ENCODE peak calls at places on chromosomes 13 and 19, in eight cellular contexts. One of them, this sample, is unnamed.

GRCh38 chr13:24854311-24854710 is 90.3 kb downstream of the RNF17 start:
- DNase-seq in type B pancreatic cell: no peak
- DNase-seq in NAMALWA: no peak
- DNase-seq in NCI-H69: no peak
- DNase-seq in stimulated activated CD8-positive, alpha-beta memory T cell treated with anti-CD3 and anti-CD28 coated beads, Interleukin-7, amount 100 ng/mL, for 1 hour: no peak
- DNase-seq in NCI-H82: no peak
- DNase-seq in NCI-H2029 treated with DMSO at 0.1 percent for 48 hours: no peak
- DNase-seq in nucleus accumbens: no peak
- DNase-seq in this sample: no peak

GRCh38 chr19:13115936-13116281 is 631 bp downstream of the TRMT1 start:
- DNase-seq in NCI-H82: no peak
- DNase-seq in NAMALWA: no peak
- DNase-seq in NCI-H69: peak
- DNase-seq in type B pancreatic cell: no peak
- DNase-seq in nucleus accumbens: no peak
- DNase-seq in stimulated activated CD8-positive, alpha-beta memory T cell treated with anti-CD3 and anti-CD28 coated beads, Interleukin-7, amount 100 ng/mL, for 1 hour: no peak
- DNase-seq in NCI-H2029 treated with DMSO at 0.1 percent for 48 hours: no peak
- DNase-seq in this sample: no peak

GRCh38 chr19:55646889-55647731 is 902 bp upstream of the CCDC106 start:
- DNase-seq in NAMALWA: peak
- DNase-seq in nucleus accumbens: no peak
- DNase-seq in NCI-H69: peak
- DNase-seq in stimulated activated CD8-positive, alpha-beta memory T cell treated with anti-CD3 and anti-CD28 coated beads, Interleukin-7, amount 100 ng/mL, for 1 hour: no peak
- DNase-seq in type B pancreatic cell: no peak
- DNase-seq in NCI-H2029 treated with DMSO at 0.1 percent for 48 hours: no peak
- DNase-seq in NCI-H82: peak
- DNase-seq in this sample: no peak

GRCh38 chr13:74452176-74452575 is 318.0 kb upstream of the KLF12 start:
- DNase-seq in type B pancreatic cell: no peak
- DNase-seq in nucleus accumbens: no peak
- DNase-seq in NCI-H69: no peak
- DNase-seq in NAMALWA: no peak
- DNase-seq in NCI-H82: no peak
- DNase-seq in stimulated activated CD8-positive, alpha-beta memory T cell treated with anti-CD3 and anti-CD28 coated beads, Interleukin-7, amount 100 ng/mL, for 1 hour: no peak
- DNase-seq in NCI-H2029 treated with DMSO at 0.1 percent for 48 hours: no peak
- DNase-seq in this sample: no peak

GRCh38 chr13:40478775-40479174 is 187.7 kb downstream of the FOXO1 start:
- DNase-seq in NCI-H82: no peak
- DNase-seq in NCI-H2029 treated with DMSO at 0.1 percent for 48 hours: no peak
- DNase-seq in nucleus accumbens: no peak
- DNase-seq in NCI-H69: no peak
- DNase-seq in NAMALWA: no peak
- DNase-seq in type B pancreatic cell: no peak
- DNase-seq in stimulated activated CD8-positive, alpha-beta memory T cell treated with anti-CD3 and anti-CD28 coated beads, Interleukin-7, amount 100 ng/mL, for 1 hour: no peak
- DNase-seq in this sample: no peak

GRCh38 chr19:6667114-6667627 is 2.8 kb downstream of the TNFSF14 start:
- DNase-seq in NCI-H69: no peak
- DNase-seq in NCI-H2029 treated with DMSO at 0.1 percent for 48 hours: no peak
- DNase-seq in NCI-H82: no peak
- DNase-seq in nucleus accumbens: no peak
- DNase-seq in NAMALWA: no peak
- DNase-seq in type B pancreatic cell: no peak
- DNase-seq in stimulated activated CD8-positive, alpha-beta memory T cell treated with anti-CD3 and anti-CD28 coated beads, Interleukin-7, amount 100 ng/mL, for 1 hour: no peak
- DNase-seq in this sample: no peak

GRCh38 chr13:67228031-67228430 is 2.1 kb downstream of the PCDH9 start:
- DNase-seq in NAMALWA: no peak
- DNase-seq in NCI-H69: peak
- DNase-seq in NCI-H82: no peak
- DNase-seq in type B pancreatic cell: no peak
- DNase-seq in stimulated activated CD8-positive, alpha-beta memory T cell treated with anti-CD3 and anti-CD28 coated beads, Interleukin-7, amount 100 ng/mL, for 1 hour: no peak
- DNase-seq in NCI-H2029 treated with DMSO at 0.1 percent for 48 hours: no peak
- DNase-seq in nucleus accumbens: no peak
- DNase-seq in this sample: no peak

GRCh38 chr13:25881946-25882574 is 169.8 kb downstream of the SHISA2 start:
- DNase-seq in stimulated activated CD8-positive, alpha-beta memory T cell treated with anti-CD3 and anti-CD28 coated beads, Interleukin-7, amount 100 ng/mL, for 1 hour: no peak
- DNase-seq in NCI-H69: peak
- DNase-seq in NCI-H2029 treated with DMSO at 0.1 percent for 48 hours: no peak
- DNase-seq in nucleus accumbens: no peak
- DNase-seq in NAMALWA: no peak
- DNase-seq in NCI-H82: peak
- DNase-seq in type B pancreatic cell: no peak
- DNase-seq in this sample: no peak

GRCh38 chr19:9673912-9674668 is 810 bp downstream of the ZNF562 start:
- DNase-seq in NAMALWA: peak
- DNase-seq in NCI-H2029 treated with DMSO at 0.1 percent for 48 hours: no peak
- DNase-seq in stimulated activated CD8-positive, alpha-beta memory T cell treated with anti-CD3 and anti-CD28 coated beads, Interleukin-7, amount 100 ng/mL, for 1 hour: no peak
- DNase-seq in type B pancreatic cell: no peak
- DNase-seq in NCI-H82: no peak
- DNase-seq in nucleus accumbens: no peak
- DNase-seq in NCI-H69: peak
- DNase-seq in this sample: no peak

GRCh38 chr13:47000166-47000565 is 103.3 kb upstream of the HTR2A start:
- DNase-seq in NCI-H2029 treated with DMSO at 0.1 percent for 48 hours: no peak
- DNase-seq in type B pancreatic cell: no peak
- DNase-seq in stimulated activated CD8-positive, alpha-beta memory T cell treated with anti-CD3 and anti-CD28 coated beads, Interleukin-7, amount 100 ng/mL, for 1 hour: no peak
- DNase-seq in NAMALWA: no peak
- DNase-seq in NCI-H69: no peak
- DNase-seq in nucleus accumbens: no peak
- DNase-seq in NCI-H82: peak
- DNase-seq in this sample: no peak

GRCh38 chr13:20195846-20196245 is 3.1 kb upstream of the GJB2 start:
- DNase-seq in NCI-H2029 treated with DMSO at 0.1 percent for 48 hours: no peak
- DNase-seq in type B pancreatic cell: no peak
- DNase-seq in stimulated activated CD8-positive, alpha-beta memory T cell treated with anti-CD3 and anti-CD28 coated beads, Interleukin-7, amount 100 ng/mL, for 1 hour: no peak
- DNase-seq in nucleus accumbens: no peak
- DNase-seq in NAMALWA: no peak
- DNase-seq in NCI-H69: no peak
- DNase-seq in NCI-H82: no peak
- DNase-seq in this sample: peak

GRCh38 chr19:47351545-47351944 is 2.4 kb downstream of the DHX34 start:
- DNase-seq in nucleus accumbens: peak
- DNase-seq in NCI-H82: peak
- DNase-seq in NCI-H2029 treated with DMSO at 0.1 percent for 48 hours: no peak
- DNase-seq in type B pancreatic cell: no peak
- DNase-seq in NAMALWA: peak
- DNase-seq in NCI-H69: peak
- DNase-seq in stimulated activated CD8-positive, alpha-beta memory T cell treated with anti-CD3 and anti-CD28 coated beads, Interleukin-7, amount 100 ng/mL, for 1 hour: no peak
- DNase-seq in this sample: no peak

GRCh38 chr19:37999309-38000213 is 92.6 kb downstream of the SIPA1L3 start:
- DNase-seq in type B pancreatic cell: no peak
- DNase-seq in stimulated activated CD8-positive, alpha-beta memory T cell treated with anti-CD3 and anti-CD28 coated beads, Interleukin-7, amount 100 ng/mL, for 1 hour: no peak
- DNase-seq in NCI-H69: no peak
- DNase-seq in NCI-H82: no peak
- DNase-seq in NCI-H2029 treated with DMSO at 0.1 percent for 48 hours: no peak
- DNase-seq in nucleus accumbens: no peak
- DNase-seq in NAMALWA: no peak
- DNase-seq in this sample: peak

GRCh38 chr13:20461481-20461859 is 64.2 kb downstream of the CRYL1 start:
- DNase-seq in NCI-H2029 treated with DMSO at 0.1 percent for 48 hours: no peak
- DNase-seq in type B pancreatic cell: no peak
- DNase-seq in nucleus accumbens: no peak
- DNase-seq in NAMALWA: no peak
- DNase-seq in NCI-H69: no peak
- DNase-seq in stimulated activated CD8-positive, alpha-beta memory T cell treated with anti-CD3 and anti-CD28 coated beads, Interleukin-7, amount 100 ng/mL, for 1 hour: no peak
- DNase-seq in NCI-H82: no peak
- DNase-seq in this sample: no peak

GRCh38 chr13:89061821-89062220 is 1390.7 kb downstream of the SLITRK5 start:
- DNase-seq in NAMALWA: no peak
- DNase-seq in type B pancreatic cell: no peak
- DNase-seq in nucleus accumbens: no peak
- DNase-seq in NCI-H82: no peak
- DNase-seq in NCI-H69: peak
- DNase-seq in NCI-H2029 treated with DMSO at 0.1 percent for 48 hours: no peak
- DNase-seq in stimulated activated CD8-positive, alpha-beta memory T cell treated with anti-CD3 and anti-CD28 coated beads, Interleukin-7, amount 100 ng/mL, for 1 hour: no peak
- DNase-seq in this sample: no peak

GRCh38 chr19:13526552-13526951 is 20.3 kb upstream of the CACNA1A start:
- DNase-seq in type B pancreatic cell: no peak
- DNase-seq in NCI-H2029 treated with DMSO at 0.1 percent for 48 hours: no peak
- DNase-seq in NCI-H82: peak
- DNase-seq in nucleus accumbens: no peak
- DNase-seq in stimulated activated CD8-positive, alpha-beta memory T cell treated with anti-CD3 and anti-CD28 coated beads, Interleukin-7, amount 100 ng/mL, for 1 hour: no peak
- DNase-seq in NCI-H69: peak
- DNase-seq in NAMALWA: peak
- DNase-seq in this sample: no peak

GRCh38 chr19:48648134-48648533 is 2.1 kb upstream of the CA11 start:
- DNase-seq in nucleus accumbens: no peak
- DNase-seq in type B pancreatic cell: no peak
- DNase-seq in NAMALWA: no peak
- DNase-seq in NCI-H69: no peak
- DNase-seq in stimulated activated CD8-positive, alpha-beta memory T cell treated with anti-CD3 and anti-CD28 coated beads, Interleukin-7, amount 100 ng/mL, for 1 hour: no peak
- DNase-seq in NCI-H2029 treated with DMSO at 0.1 percent for 48 hours: no peak
- DNase-seq in NCI-H82: no peak
- DNase-seq in this sample: no peak

GRCh38 chr19:40745402-40745780 is 4.9 kb downstream of the ACTMAP start:
- DNase-seq in nucleus accumbens: no peak
- DNase-seq in type B pancreatic cell: no peak
- DNase-seq in NAMALWA: no peak
- DNase-seq in NCI-H2029 treated with DMSO at 0.1 percent for 48 hours: no peak
- DNase-seq in NCI-H82: no peak
- DNase-seq in stimulated activated CD8-positive, alpha-beta memory T cell treated with anti-CD3 and anti-CD28 coated beads, Interleukin-7, amount 100 ng/mL, for 1 hour: no peak
- DNase-seq in NCI-H69: no peak
- DNase-seq in this sample: no peak

GRCh38 chr13:21124853-21125252 is 51.5 kb downstream of the SKA3 start:
- DNase-seq in NCI-H82: peak
- DNase-seq in nucleus accumbens: no peak
- DNase-seq in stimulated activated CD8-positive, alpha-beta memory T cell treated with anti-CD3 and anti-CD28 coated beads, Interleukin-7, amount 100 ng/mL, for 1 hour: no peak
- DNase-seq in NCI-H69: peak
- DNase-seq in NCI-H2029 treated with DMSO at 0.1 percent for 48 hours: peak
- DNase-seq in type B pancreatic cell: peak
- DNase-seq in NAMALWA: peak
- DNase-seq in this sample: no peak

GRCh38 chr19:40410030-40410389 is 3.2 kb downstream of the PRX start:
- DNase-seq in NCI-H82: no peak
- DNase-seq in stimulated activated CD8-positive, alpha-beta memory T cell treated with anti-CD3 and anti-CD28 coated beads, Interleukin-7, amount 100 ng/mL, for 1 hour: no peak
- DNase-seq in NCI-H69: no peak
- DNase-seq in nucleus accumbens: no peak
- DNase-seq in NCI-H2029 treated with DMSO at 0.1 percent for 48 hours: no peak
- DNase-seq in type B pancreatic cell: no peak
- DNase-seq in NAMALWA: peak
- DNase-seq in this sample: no peak

GRCh38 chr19:8635422-8635821 is 5.0 kb downstream of the NFILZ start:
- DNase-seq in NAMALWA: no peak
- DNase-seq in stimulated activated CD8-positive, alpha-beta memory T cell treated with anti-CD3 and anti-CD28 coated beads, Interleukin-7, amount 100 ng/mL, for 1 hour: no peak
- DNase-seq in nucleus accumbens: no peak
- DNase-seq in NCI-H82: no peak
- DNase-seq in NCI-H69: no peak
- DNase-seq in NCI-H2029 treated with DMSO at 0.1 percent for 48 hours: no peak
- DNase-seq in type B pancreatic cell: no peak
- DNase-seq in this sample: no peak

GRCh38 chr13:26498524-26499208 is 58.8 kb upstream of the WASF3 start:
- DNase-seq in NCI-H82: peak
- DNase-seq in NAMALWA: no peak
- DNase-seq in nucleus accumbens: no peak
- DNase-seq in NCI-H69: peak
- DNase-seq in stimulated activated CD8-positive, alpha-beta memory T cell treated with anti-CD3 and anti-CD28 coated beads, Interleukin-7, amount 100 ng/mL, for 1 hour: no peak
- DNase-seq in NCI-H2029 treated with DMSO at 0.1 percent for 48 hours: no peak
- DNase-seq in type B pancreatic cell: no peak
- DNase-seq in this sample: no peak

GRCh38 chr13:109687559-109688448 is 98.6 kb downstream of the IRS2 start:
- DNase-seq in NCI-H82: no peak
- DNase-seq in NAMALWA: no peak
- DNase-seq in NCI-H69: peak
- DNase-seq in stimulated activated CD8-positive, alpha-beta memory T cell treated with anti-CD3 and anti-CD28 coated beads, Interleukin-7, amount 100 ng/mL, for 1 hour: no peak
- DNase-seq in type B pancreatic cell: no peak
- DNase-seq in nucleus accumbens: no peak
- DNase-seq in NCI-H2029 treated with DMSO at 0.1 percent for 48 hours: peak
- DNase-seq in this sample: no peak

GRCh38 chr13:65615506-65615905 is 1614.6 kb downstream of the PCDH9 start:
- DNase-seq in type B pancreatic cell: no peak
- DNase-seq in NCI-H2029 treated with DMSO at 0.1 percent for 48 hours: no peak
- DNase-seq in nucleus accumbens: no peak
- DNase-seq in NAMALWA: no peak
- DNase-seq in NCI-H82: no peak
- DNase-seq in NCI-H69: no peak
- DNase-seq in stimulated activated CD8-positive, alpha-beta memory T cell treated with anti-CD3 and anti-CD28 coated beads, Interleukin-7, amount 100 ng/mL, for 1 hour: no peak
- DNase-seq in this sample: no peak

GRCh38 chr19:7524992-7525739 is 2.7 kb downstream of the MCOLN1 start:
- DNase-seq in NCI-H2029 treated with DMSO at 0.1 percent for 48 hours: no peak
- DNase-seq in nucleus accumbens: no peak
- DNase-seq in NAMALWA: no peak
- DNase-seq in type B pancreatic cell: no peak
- DNase-seq in stimulated activated CD8-positive, alpha-beta memory T cell treated with anti-CD3 and anti-CD28 coated beads, Interleukin-7, amount 100 ng/mL, for 1 hour: no peak
- DNase-seq in NCI-H82: no peak
- DNase-seq in NCI-H69: no peak
- DNase-seq in this sample: no peak